ENCODE peak calls at places on chromosomes 5 and 9, in six cellular contexts. F is mesothelial cell of epicardium, K is progenitor cell of endocrine pancreas, X is WERI-Rb-1, W is RWPE1, N is astrocyte of the spinal cord. Z is an unnamed sample.

GRCh38 chr5:96734871-96735325 is 72.7 kb downstream of the CAST start:
- DNase-seq in N (peak), F (no peak), K (no peak), X (no peak), W (no peak), Z (peak)

GRCh38 chr9:129697111-129697955 is 31.9 kb downstream of the PRRX2 start:
- DNase-seq in W (peak), X (peak), K (no peak), F (peak), N (peak), Z (no peak)

GRCh38 chr5:95449460-95449859 is 58.3 kb downstream of the FAM81B start:
- DNase-seq in F (no peak), W (no peak), X (no peak), N (no peak), K (no peak), Z (peak)

GRCh38 chr5:167855818-167856217 is 435.6 kb upstream of the WWC1 start:
- DNase-seq in W (no peak), K (no peak), X (no peak), F (no peak), N (no peak), Z (no peak)

GRCh38 chr9:29556317-29556716 is 1983.0 kb upstream of the C9orf72 start:
- DNase-seq in N (peak), F (no peak), X (no peak), W (peak), K (no peak), Z (peak)

GRCh38 chr5:139903450-139903804 is 107.8 kb downstream of the PSD2 start:
- DNase-seq in K (no peak), X (no peak), W (no peak), N (no peak), F (no peak), Z (no peak)

GRCh38 chr9:112218908-112219307 is 43.8 kb upstream of the SUSD1 start:
- DNase-seq in F (no peak), N (no peak), K (no peak), X (no peak), W (no peak), Z (no peak)

GRCh38 chr5:43359738-43360137 is 46.5 kb upstream of the HMGCS1 start:
- DNase-seq in F (no peak), W (no peak), K (no peak), X (no peak), N (no peak), Z (no peak)

GRCh38 chr5:136133416-136134383 is 1.1 kb downstream of the SMAD5 start:
- DNase-seq in N (peak), F (no peak), X (peak), W (peak), K (peak), Z (peak)

GRCh38 chr5:61055434-61056006 is 106.7 kb downstream of the SMIM15 start:
- DNase-seq in X (no peak), K (no peak), N (peak), W (peak), F (no peak), Z (peak)

GRCh38 chr5:123425444-123425843 is 2.2 kb upstream of the CEP120 start:
- DNase-seq in K (no peak), N (no peak), W (no peak), X (no peak), F (no peak), Z (no peak)

GRCh38 chr9:100426194-100426531 is 780 bp upstream of the MSANTD3 start:
- DNase-seq in X (no peak), W (no peak), N (no peak), K (no peak), F (no peak), Z (no peak)

GRCh38 chr5:127958421-127959011 is 125.0 kb upstream of the SLC12A2 start:
- DNase-seq in F (no peak), W (no peak), N (no peak), X (no peak), K (no peak), Z (no peak)

GRCh38 chr5:72478684-72479083 is 28.5 kb downstream of the ZNF366 start:
- DNase-seq in W (no peak), K (no peak), X (no peak), F (no peak), N (no peak), Z (no peak)

GRCh38 chr5:144191998-144192397 is 21.3 kb downstream of the KCTD16 start:
- DNase-seq in N (peak), K (no peak), W (peak), X (no peak), F (no peak), Z (peak)

GRCh38 chr5:60649288-60649917 is 50.6 kb downstream of the DEPDC1B start:
- DNase-seq in F (no peak), X (no peak), K (no peak), N (peak), W (peak), Z (peak)

GRCh38 chr9:35618854-35619799 is 914 bp upstream of the CD72 start:
- DNase-seq in X (no peak), W (no peak), N (no peak), F (no peak), K (no peak), Z (no peak)

GRCh38 chr9:97572196-97572891 is 60.8 kb downstream of the TSTD2 start:
- DNase-seq in W (no peak), K (no peak), X (peak), F (no peak), N (no peak), Z (no peak)

GRCh38 chr5:138668981-138669380 is 84.2 kb upstream of the CTNNA1 start:
- DNase-seq in K (no peak), W (no peak), N (peak), X (no peak), F (no peak), Z (no peak)

GRCh38 chr9:37197158-37198033 is 77.0 kb downstream of the ZCCHC7 start:
- DNase-seq in X (peak), W (peak), K (no peak), F (no peak), N (no peak), Z (peak)

GRCh38 chr5:155136451-155136850 is 122.9 kb downstream of the KIF4B start:
- DNase-seq in F (no peak), W (no peak), K (no peak), N (no peak), X (no peak), Z (no peak)

GRCh38 chr5:151092750-151093149 is 11.9 kb upstream of the TNIP1 start:
- DNase-seq in W (peak), X (no peak), F (no peak), N (peak), K (no peak), Z (peak)

GRCh38 chr9:70609542-70610286 is 195.3 kb upstream of the KLF9 start:
- DNase-seq in X (no peak), N (peak), F (no peak), W (peak), K (no peak), Z (peak)

GRCh38 chr9:105151686-105151995 is 92.8 kb upstream of the SLC44A1 start:
- DNase-seq in N (no peak), X (peak), K (no peak), W (no peak), F (no peak), Z (no peak)

GRCh38 chr9:109469646-109470358 is 28.3 kb downstream of the PTPN3 start:
- DNase-seq in K (peak), X (peak), F (no peak), N (peak), W (peak), Z (peak)

GRCh38 chr9:15182003-15182695 is 124.9 kb downstream of the TTC39B start:
- DNase-seq in W (no peak), F (no peak), X (no peak), N (no peak), K (no peak), Z (no peak)

GRCh38 chr9:6584881-6585597 is 60.5 kb downstream of the GLDC start:
- DNase-seq in N (peak), K (no peak), X (no peak), F (no peak), W (no peak), Z (peak)

GRCh38 chr5:150672237-150672883 is 11.3 kb downstream of the MYOZ3 start:
- DNase-seq in K (no peak), N (peak), W (peak), F (no peak), X (no peak), Z (peak)

DNA sequence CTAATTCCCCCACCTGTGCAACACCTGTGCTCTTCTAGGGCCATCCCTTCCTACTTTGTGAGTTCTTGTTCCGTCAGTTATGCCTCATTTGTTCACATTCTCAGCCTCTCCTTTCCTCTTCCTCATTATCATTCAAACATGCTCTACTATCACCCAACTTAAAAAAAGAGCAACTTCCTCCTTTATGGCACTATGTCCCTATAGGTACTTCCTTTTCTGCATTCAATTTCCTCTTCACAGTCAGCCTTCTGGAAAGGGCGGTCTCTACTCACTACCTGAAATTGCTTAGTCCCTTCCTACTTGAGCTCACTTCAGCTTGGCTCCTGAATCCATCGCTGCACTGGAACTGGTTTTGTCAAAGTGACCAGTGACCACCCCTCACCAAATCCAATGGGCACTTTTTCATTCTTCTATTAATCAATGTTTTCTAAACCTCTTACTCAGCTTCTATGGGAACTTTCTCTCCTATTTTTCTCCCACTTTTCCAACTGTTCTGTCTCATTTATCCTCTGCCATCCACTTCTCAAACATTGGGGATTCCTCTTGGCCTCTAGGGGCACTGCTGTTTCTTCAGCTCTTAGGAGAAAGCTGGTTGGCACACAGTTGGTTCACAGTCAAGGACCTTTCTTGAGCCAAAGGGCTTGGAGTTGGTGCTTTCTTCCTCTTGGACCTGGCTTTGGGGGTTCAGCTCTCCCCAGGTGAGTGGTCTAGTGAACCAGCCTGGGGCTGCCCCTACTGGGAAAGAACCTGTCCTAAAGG is 112.0 kb upstream of the LHFPL2 start:
- DNase-seq in W (no peak), F (no peak), K (no peak), X (no peak), N (no peak), Z (no peak)
- TF ChIP-seq CTCF in W (no peak), F (no peak), K (no peak), X (peak), N (peak), Z (peak)

GRCh38 chr5:169395136-169395535 is 94.2 kb upstream of the SLIT3 start:
- DNase-seq in K (no peak), W (no peak), F (no peak), N (no peak), X (no peak), Z (peak)

GRCh38 chr5:169394371-169394770 is 93.4 kb upstream of the SLIT3 start:
- DNase-seq in X (no peak), W (no peak), K (no peak), F (no peak), N (no peak), Z (no peak)

GRCh38 chr5:169404223-169404622 is 103.3 kb upstream of the SLIT3 start:
- DNase-seq in W (no peak), K (no peak), N (no peak), F (no peak), X (no peak), Z (no peak)

GRCh38 chr5:169393907-169394306 is 93.0 kb upstream of the SLIT3 start:
- DNase-seq in N (no peak), W (no peak), X (no peak), F (no peak), K (no peak), Z (no peak)

GRCh38 chr5:169398515-169398914 is 97.6 kb upstream of the SLIT3 start:
- DNase-seq in K (no peak), F (no peak), N (no peak), W (no peak), X (no peak), Z (no peak)
- TF ChIP-seq CTCF in K (no peak), F (no peak), N (no peak), W (no peak), X (no peak), Z (no peak)

DNA sequence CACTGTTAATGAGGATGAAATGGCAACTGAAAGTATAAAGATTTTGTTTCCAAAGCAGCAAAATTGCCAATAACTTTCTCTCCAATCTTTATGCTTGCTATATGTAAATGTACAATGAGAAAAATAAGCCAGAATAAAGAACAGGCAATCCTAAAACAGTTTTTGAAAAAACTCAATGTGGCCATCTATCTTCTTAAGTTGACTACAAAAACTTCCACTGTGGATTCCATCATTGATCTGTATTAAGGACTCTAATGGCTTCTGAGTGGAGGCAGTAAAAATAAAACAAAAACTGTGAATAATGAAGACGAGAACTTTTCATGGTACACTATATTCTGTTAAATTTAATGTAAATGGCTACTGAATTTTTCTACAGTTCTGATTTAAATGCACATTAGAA is 382.9 kb downstream of the TMEM232 start:
- DNase-seq in X (no peak), N (no peak), K (no peak), F (no peak), W (no peak), Z (no peak)
- TF ChIP-seq CTCF in X (no peak), N (no peak), K (no peak), F (no peak), W (no peak), Z (no peak)

GRCh38 chr5:112691341-112691685 is 46.4 kb upstream of the APC start:
- DNase-seq in X (no peak), W (no peak), N (no peak), K (no peak), F (no peak), Z (no peak)
- TF ChIP-seq CTCF in X (peak), W (no peak), N (no peak), K (no peak), F (no peak), Z (no peak)

GRCh38 chr5:4294878-4295277 is 699.2 kb downstream of the IRX1 start:
- DNase-seq in X (peak), F (no peak), N (no peak), W (no peak), K (no peak), Z (no peak)

DNA sequence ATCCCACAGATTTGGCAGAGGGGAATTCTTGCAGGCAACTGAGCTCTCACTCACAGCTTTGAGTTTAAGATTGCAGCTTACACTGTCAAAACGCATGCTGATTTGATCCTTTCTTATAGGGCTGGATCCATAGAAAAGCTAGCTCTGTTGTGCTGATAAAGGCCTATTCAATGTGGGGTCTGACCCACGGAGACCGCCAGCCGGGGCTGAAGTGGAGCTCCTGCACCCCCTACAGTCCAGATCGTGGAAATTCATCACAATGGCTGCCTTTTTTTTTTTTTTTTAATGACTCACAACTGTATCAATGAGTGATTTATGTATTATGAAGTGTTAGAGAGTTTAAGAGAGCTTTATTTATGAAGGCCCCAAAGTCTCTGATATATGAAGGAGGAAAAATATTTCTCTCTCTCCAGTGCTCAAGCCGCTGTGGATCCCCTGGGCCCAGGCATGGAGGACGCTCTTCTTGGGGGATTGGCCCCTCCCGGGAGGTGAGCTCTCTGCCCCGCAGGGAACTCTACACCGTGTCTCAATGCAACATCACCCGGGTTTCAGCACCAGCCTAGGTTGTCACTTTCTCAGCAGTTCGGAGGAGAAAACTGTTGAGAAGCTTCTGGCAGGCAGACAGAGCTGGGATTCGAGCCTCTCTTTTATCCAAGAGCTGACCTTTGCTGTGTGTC is 700.2 kb downstream of the IRX1 start:
- DNase-seq in X (peak), K (peak), N (no peak), F (peak), W (no peak), Z (no peak)
- TF ChIP-seq CTCF in X (peak), K (peak), N (no peak), F (peak), W (no peak), Z (no peak)

GRCh38 chr5:14672508-14673394 is 8.2 kb downstream of the OTULIN start:
- DNase-seq in K (no peak), X (no peak), W (no peak), F (no peak), N (no peak), Z (peak)
- TF ChIP-seq CTCF in K (no peak), X (no peak), W (no peak), F (no peak), N (no peak), Z (no peak)

GRCh38 chr5:146047396-146047795 is 58.0 kb downstream of the PLAC8L1 start:
- DNase-seq in W (no peak), N (peak), K (no peak), X (no peak), F (no peak), Z (no peak)

GRCh38 chr5:146048994-146049703 is 56.2 kb downstream of the PLAC8L1 start:
- DNase-seq in W (peak), N (peak), F (no peak), X (peak), K (peak), Z (peak)

GRCh38 chr5:146050061-146050460 is 55.3 kb downstream of the PLAC8L1 start:
- DNase-seq in K (no peak), N (no peak), F (no peak), W (no peak), X (no peak), Z (no peak)

GRCh38 chr5:146051678-146052077 is 53.7 kb downstream of the PLAC8L1 start:
- DNase-seq in W (no peak), N (peak), F (no peak), X (no peak), K (no peak), Z (no peak)

DNA sequence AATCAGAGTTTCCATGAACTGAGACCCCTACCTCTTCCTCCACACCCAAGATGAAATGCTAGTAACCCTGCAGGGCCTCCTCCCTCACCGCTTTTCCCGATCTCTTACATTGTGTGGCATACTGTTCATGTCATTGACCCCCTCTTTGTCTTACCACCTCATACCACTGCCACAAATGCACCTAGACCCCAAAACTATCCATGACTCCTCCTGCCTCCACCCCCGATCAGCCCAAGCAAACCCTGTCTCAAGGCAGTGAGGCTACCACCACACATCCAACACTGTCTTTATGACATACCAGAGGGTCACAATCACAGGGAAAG is 55.7 kb downstream of the PLAC8L1 start:
- DNase-seq in W (no peak), X (no peak), F (no peak), N (no peak), K (no peak), Z (no peak)
- TF ChIP-seq CTCF in W (peak), X (no peak), F (peak), N (no peak), K (peak), Z (no peak)

GRCh38 chr9:92327283-92327850 is 1.6 kb downstream of the CENPP start:
- DNase-seq in F (no peak), N (no peak), W (peak), X (no peak), K (no peak), Z (peak)

GRCh38 chr9:92325269-92325990 is at the start of the genes CENPP and NOL8:
- DNase-seq in W (peak), N (peak), X (peak), F (peak), K (peak), Z (peak)

GRCh38 chr9:92325991-92326500 is 293 bp downstream of the CENPP start:
- DNase-seq in F (no peak), K (no peak), W (peak), X (peak), N (no peak), Z (peak)

GRCh38 chr9:92324889-92325268 is 271 bp downstream of the NOL8 start:
- DNase-seq in X (no peak), F (no peak), W (no peak), K (no peak), N (no peak), Z (peak)

GRCh38 chr9:92328225-92328624 is 2.5 kb downstream of the CENPP start:
- DNase-seq in N (peak), W (peak), F (no peak), K (no peak), X (peak), Z (peak)
- TF ChIP-seq CTCF in N (peak), W (peak), F (no peak), K (peak), X (peak), Z (peak)

Z was measured in bronchial epithelial cell.